ENCODE peak calls at places on chromosomes 16 and 17, in five cellular contexts. E, G, M, K and B are unnamed samples.

GRCh38 chr16:3730161-3731125 is 13.1 kb upstream of the TRAP1 start:
- DNase-seq in E (no peak), G (no peak), M (no peak), K (no peak), B (no peak)

GRCh38 chr17:49564638-49565037 is 11.0 kb upstream of the NXPH3 start:
- DNase-seq in E (no peak), G (no peak), M (no peak), K (peak; percentile 58), B (no peak)

GRCh38 chr17:50668025-50668837 is 33.5 kb downstream of the ABCC3 start:
- DNase-seq in E (no peak), G (no peak), M (no peak), K (peak; percentile 39), B (no peak)

GRCh38 chr16:9090101-9090959 is 1.1 kb upstream of the HAPSTR1 start:
- DNase-seq in E (peak; percentile 58), G (no peak), M (no peak), K (peak; percentile 12), B (peak; percentile 35)

GRCh38 chr17:7122386-7122785 is 7.8 kb upstream of the ASGR2 start:
- DNase-seq in E (no peak), G (no peak), M (no peak), K (no peak), B (no peak)

GRCh38 chr17:58172369-58173071 is 5.7 kb downstream of the OR4D2 start:
- DNase-seq in E (peak; percentile 40), G (peak; percentile 35), M (no peak), K (peak; percentile 75), B (no peak)

GRCh38 chr16:735982-736453 is 4.8 kb downstream of the CIAO3 start:
- DNase-seq in E (no peak), G (no peak), M (no peak), K (no peak), B (no peak)

GRCh38 chr17:49021768-49022103 is 24.6 kb downstream of the IGF2BP1 start:
- DNase-seq in E (no peak), G (no peak), M (no peak), K (no peak), B (no peak)

GRCh38 chr16:25912321-25912720 is 220.6 kb downstream of the HS3ST4 start:
- DNase-seq in E (no peak), G (no peak), M (no peak), K (no peak), B (no peak)

GRCh38 chr16:678858-679807 is 1.1 kb upstream of the STUB1 start:
- DNase-seq in E (peak; percentile 88), G (no peak), M (no peak), K (peak; percentile 12), B (peak; percentile 71)

GRCh38 chr16:87474017-87474416 is 18.8 kb downstream of the ZCCHC14 start:
- DNase-seq in E (no peak), G (no peak), M (no peak), K (no peak), B (no peak)

GRCh38 chr17:43020030-43020621 is 2.1 kb downstream of the VAT1 start:
- DNase-seq in E (peak; percentile 57), G (no peak), M (no peak), K (no peak), B (no peak)

GRCh38 chr17:80034977-80035686 is 540 bp downstream of the TBC1D16 start:
- DNase-seq in E (no peak), G (no peak), M (no peak), K (peak; percentile 31), B (no peak)

GRCh38 chr16:23435500-23435899 is 17.5 kb downstream of the COG7 start:
- DNase-seq in E (peak; percentile 77), G (peak; percentile 43), M (peak; percentile 71), K (peak; percentile 72), B (peak; percentile 18)

GRCh38 chr16:77273-77806 is 685 bp upstream of the MPG start:
- DNase-seq in E (peak; percentile 74), G (no peak), M (no peak), K (peak; percentile 26), B (no peak)

GRCh38 chr16:17270111-17270510 is 200.6 kb downstream of the XYLT1 start:
- DNase-seq in E (no peak), G (no peak), M (no peak), K (no peak), B (no peak)

GRCh38 chr17:50203086-50203485 is 1.7 kb upstream of the COL1A1 start:
- DNase-seq in E (no peak), G (no peak), M (no peak), K (no peak), B (no peak)

GRCh38 chr16:87636050-87636684 is 33.9 kb downstream of the JPH3 start:
- DNase-seq in E (peak; percentile 83), G (peak; percentile 48), M (peak; percentile 67), K (peak; percentile 76), B (peak; percentile 80)

GRCh38 chr17:73891001-73891400 is 246.8 kb upstream of the SDK2 start:
- DNase-seq in E (no peak), G (no peak), M (no peak), K (no peak), B (no peak)

GRCh38 chr17:29133146-29133713 is 47.0 kb downstream of the MYO18A start:
- DNase-seq in E (peak; percentile 80), G (no peak), M (no peak), K (peak; percentile 39), B (no peak)
- H3K27ac ChIP-seq in E (peak overlapping the region; percentile 66), G (no peak overlapping the region), M (peak overlapping the region; percentile 17), K (peak overlapping the region; percentile 28), B (peak overlapping the region; percentile 63)

GRCh38 chr17:70190959-70191805 is 21.9 kb downstream of the KCNJ2 start:
- DNase-seq in E (no peak), G (no peak), M (no peak), K (peak; percentile 19), B (no peak)
- H3K27ac ChIP-seq in E (no peak overlapping the region), G (no peak overlapping the region), M (no peak overlapping the region), K (no peak overlapping the region), B (no peak overlapping the region)

DNA sequence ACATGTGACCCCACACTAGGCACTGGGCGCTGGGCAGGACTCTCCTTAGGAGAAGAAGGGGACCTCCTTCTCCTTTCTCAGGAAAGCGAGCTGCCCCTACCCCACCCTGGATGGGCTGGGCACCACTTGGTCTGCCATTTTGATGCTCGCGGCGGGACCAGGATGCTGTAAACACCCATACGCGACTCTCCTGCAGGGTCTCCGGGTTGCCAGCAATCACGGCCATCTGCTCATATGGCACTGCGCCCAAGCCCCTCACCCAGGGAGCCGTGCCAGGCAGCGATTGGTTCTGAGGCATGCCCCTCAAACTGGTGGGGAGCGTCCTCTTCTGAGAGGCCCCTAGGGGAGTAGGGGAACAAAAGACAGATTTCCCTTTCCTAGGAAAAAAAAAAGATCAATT is 99.0 kb downstream of the C16orf78 start:
- DNase-seq in E (no peak), G (no peak), M (no peak), K (no peak), B (no peak)
- H3K27ac ChIP-seq in E (no peak overlapping the region), G (no peak overlapping the region), M (no peak overlapping the region), K (no peak overlapping the region), B (no peak overlapping the region)

DNA sequence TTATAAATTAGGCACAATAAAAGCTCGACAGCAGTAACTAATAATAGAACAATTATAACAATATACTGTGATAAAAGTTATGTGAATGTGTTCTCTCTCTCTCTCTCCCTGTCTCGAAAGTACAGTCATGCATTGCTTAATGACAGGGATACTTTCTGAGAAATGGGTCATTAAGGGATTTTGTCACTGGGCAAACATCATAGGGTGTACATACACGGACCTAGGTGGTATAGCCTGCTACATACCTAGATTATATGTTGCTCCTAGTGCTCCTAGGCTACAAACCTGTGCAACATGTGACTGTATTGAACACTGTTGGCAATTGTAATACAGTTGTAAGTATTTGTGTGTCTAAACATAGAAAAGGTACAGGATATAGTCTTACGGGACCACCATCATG is 6.9 kb downstream of the ZNRF1 start:
- DNase-seq in E (no peak), G (no peak), M (no peak), K (no peak), B (no peak)
- H3K27ac ChIP-seq in E (no peak overlapping the region), G (no peak overlapping the region), M (no peak overlapping the region), K (no peak overlapping the region), B (no peak overlapping the region)

GRCh38 chr16:63568184-63568583 is 1531.9 kb upstream of the CDH8 start:
- DNase-seq in E (no peak), G (no peak), M (no peak), K (no peak), B (no peak)
- H3K27ac ChIP-seq in E (no peak overlapping the region), G (no peak overlapping the region), M (no peak overlapping the region), K (no peak overlapping the region), B (no peak overlapping the region)

DNA sequence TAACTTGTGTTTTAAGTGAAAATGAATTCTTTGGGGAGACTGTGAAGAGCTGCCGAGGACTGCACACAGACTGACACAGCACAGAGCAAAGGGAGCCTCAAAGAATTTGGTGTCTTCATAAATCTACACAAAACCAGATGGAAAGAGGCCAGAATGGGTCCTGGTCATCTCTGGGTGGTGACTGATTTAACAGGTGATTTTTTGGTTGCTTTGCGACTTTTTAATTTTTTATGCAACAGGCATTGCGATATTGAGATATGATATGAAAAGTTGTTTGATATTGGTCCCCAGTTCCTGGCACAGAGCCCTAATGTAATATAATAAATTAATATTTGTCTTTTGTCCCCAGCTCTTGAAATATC is 12.6 kb upstream of the EIF1 start:
- DNase-seq in E (no peak), G (no peak), M (no peak), K (no peak), B (no peak)
- H3K27ac ChIP-seq in E (peak overlapping the region; percentile 38), G (no peak overlapping the region), M (no peak overlapping the region), K (no peak overlapping the region), B (no peak overlapping the region)

GRCh38 chr16:81601008-81601428 is 156.4 kb downstream of the CMIP start:
- DNase-seq in E (no peak), G (no peak), M (no peak), K (peak; percentile 60), B (no peak)
- H3K27ac ChIP-seq in E (no peak overlapping the region), G (no peak overlapping the region), M (no peak overlapping the region), K (peak overlapping the region; percentile 74), B (no peak overlapping the region)